ENCODE peak calls at places on chromosomes 1 and 21, in nine cellular contexts. G, A, W, S, I, C, Z, V and U are unnamed samples.

GRCh38 chr1:234768171-234768568 is 158.2 kb upstream of the IRF2BP2 start:
- DNase-seq in G (no peak), A (no peak), W (peak; percentile 38), S (no peak), I (no peak), C (no peak), Z (no peak), V (no peak), U (no peak)

GRCh38 chr1:94554611-94555010 is 13.1 kb upstream of the F3 start:
- DNase-seq in G (no peak), A (no peak), W (no peak), S (no peak), I (peak; percentile 32), C (no peak), Z (no peak), V (no peak), U (no peak)

GRCh38 chr1:214902636-214903320 is 179.8 kb upstream of the KCNK2 start:
- DNase-seq in G (peak; percentile 6), A (no peak), W (no peak), S (no peak), I (no peak), C (peak; percentile 96), Z (peak; percentile 86), V (no peak), U (no peak)

GRCh38 chr1:30737357-30738039 is 14.1 kb upstream of the MATN1 start:
- DNase-seq in G (no peak), A (no peak), W (no peak), S (no peak), I (no peak), C (no peak), Z (no peak), V (no peak), U (no peak)

GRCh38 chr1:236685917-236686814 is at the start of gene ACTN2:
- DNase-seq in G (no peak), A (peak; percentile 85), W (peak; percentile 86), S (peak; percentile 94), I (peak; percentile 85), C (no peak), Z (peak; percentile 46), V (no peak), U (no peak)

GRCh38 chr1:200234938-200235337 is 174.9 kb downstream of the ZNF281 start:
- DNase-seq in G (no peak), A (no peak), W (no peak), S (no peak), I (no peak), C (peak; percentile 81), Z (no peak), V (no peak), U (no peak)

GRCh38 chr1:53548031-53548491 is 88.9 kb downstream of the DMRTB1 start:
- DNase-seq in G (no peak), A (no peak), W (no peak), S (peak; percentile 10), I (no peak), C (no peak), Z (no peak), V (no peak), U (no peak)

GRCh38 chr1:17496419-17496818 is 43.1 kb upstream of the ARHGEF10L start:
- DNase-seq in G (no peak), A (no peak), W (no peak), S (no peak), I (no peak), C (no peak), Z (no peak), V (no peak), U (no peak)

GRCh38 chr1:62180649-62181048 is 14.0 kb upstream of the L1TD1 start:
- DNase-seq in G (no peak), A (peak; percentile 72), W (peak; percentile 23), S (no peak), I (no peak), C (peak; percentile 83), Z (no peak), V (no peak), U (no peak)

GRCh38 chr1:37476460-37477197 is 2.2 kb downstream of the ZC3H12A start:
- DNase-seq in G (no peak), A (no peak), W (peak; percentile 89), S (no peak), I (no peak), C (peak; percentile 85), Z (peak; percentile 93), V (no peak), U (no peak)

GRCh38 chr1:209583408-209583807 is at the start of gene CAMK1G:
- DNase-seq in G (no peak), A (peak; percentile 74), W (peak; percentile 60), S (peak; percentile 57), I (peak; percentile 88), C (peak; percentile 56), Z (peak; percentile 78), V (no peak), U (no peak)

GRCh38 chr1:29686012-29686930 is 449.9 kb downstream of the PTPRU start:
- DNase-seq in G (no peak), A (no peak), W (no peak), S (peak; percentile 63), I (no peak), C (peak; percentile 32), Z (peak; percentile 57), V (no peak), U (no peak)

GRCh38 chr1:27379564-27380132 is 3.5 kb downstream of the CD164L2 start:
- DNase-seq in G (no peak), A (no peak), W (no peak), S (no peak), I (no peak), C (no peak), Z (no peak), V (no peak), U (no peak)

GRCh38 chr1:98355656-98356384 is 305.7 kb upstream of the SNX7 start:
- DNase-seq in G (no peak), A (no peak), W (peak; percentile 5), S (no peak), I (no peak), C (peak; percentile 74), Z (peak; percentile 5), V (no peak), U (no peak)

GRCh38 chr1:201172999-201173610 is 17.5 kb upstream of the IGFN1 start:
- DNase-seq in G (no peak), A (no peak), W (peak; percentile 47), S (no peak), I (no peak), C (peak; percentile 58), Z (peak; percentile 57), V (no peak), U (no peak)

GRCh38 chr21:14453339-14453738 is 70.4 kb upstream of the HSPA13 start:
- DNase-seq in G (no peak), A (no peak), W (peak; percentile 6), S (no peak), I (no peak), C (no peak), Z (no peak), V (peak; percentile 85), U (no peak)

GRCh38 chr1:8317647-8318360 is at the start of gene SLC45A1:
- DNase-seq in G (peak; percentile 29), A (peak; percentile 86), W (peak; percentile 78), S (peak; percentile 97), I (peak; percentile 88), C (peak; percentile 70), Z (peak; percentile 89), V (no peak), U (peak; percentile 53)

GRCh38 chr1:212007896-212008295 is 27.5 kb downstream of the INTS7 start:
- DNase-seq in G (no peak), A (no peak), W (no peak), S (no peak), I (no peak), C (no peak), Z (no peak), V (no peak), U (no peak)

GRCh38 chr21:45590726-45591618 is 48.7 kb upstream of the SLC19A1 start:
- DNase-seq in G (no peak), A (peak; percentile 54), W (no peak), S (no peak), I (no peak), C (peak; percentile 19), Z (peak; percentile 49), V (no peak), U (peak; percentile 10)

GRCh38 chr1:103341377-103341880 is 184.1 kb upstream of the RNPC3 start:
- DNase-seq in G (no peak), A (no peak), W (no peak), S (no peak), I (no peak), C (no peak), Z (no peak), V (no peak), U (no peak)

GRCh38 chr1:29105822-29106221 is 17.9 kb downstream of the TMEM200B start:
- DNase-seq in G (no peak), A (no peak), W (no peak), S (no peak), I (no peak), C (peak; percentile 60), Z (no peak), V (no peak), U (no peak)

GRCh38 chr1:109247401-109248365 is 1.7 kb upstream of the CELSR2 start:
- DNase-seq in G (no peak), A (no peak), W (no peak), S (peak; percentile 5), I (no peak), C (no peak), Z (no peak), V (no peak), U (no peak)
- H3K4me2 ChIP-seq in G (no peak overlapping the region), A (no peak overlapping the region), W (no peak overlapping the region), S (no peak overlapping the region), I (no peak overlapping the region), C (no peak overlapping the region), Z (no peak overlapping the region), V (no peak overlapping the region), U (no peak overlapping the region)

GRCh38 chr1:63858153-63858552 is 84.3 kb downstream of the ROR1 start:
- DNase-seq in G (no peak), A (peak; percentile 45), W (no peak), S (no peak), I (no peak), C (no peak), Z (no peak), V (no peak), U (no peak)
- H3K4me1 ChIP-seq in G (no peaks in the 10 kb centered on the region), A (peaks cover 35% of the 10 kb centered on the region), W (no peaks in the 10 kb centered on the region), S (peaks cover 15% of the 10 kb centered on the region), I (peaks cover 49% of the 10 kb centered on the region), C (peaks cover 2% of the 10 kb centered on the region), Z (no peaks in the 10 kb centered on the region), V (no peaks in the 10 kb centered on the region), U (no peaks in the 10 kb centered on the region)

GRCh38 chr1:146032613-146033219 is 11.2 kb upstream of the HJV start:
- DNase-seq in G (peak; percentile 48), A (peak; percentile 58), W (peak; percentile 58), S (peak; percentile 47), I (peak; percentile 48), C (peak; percentile 81), Z (peak; percentile 70), V (peak; percentile 78), U (peak; percentile 82)
- TF ChIP-seq EZH2phosphoT487 in G (no peak), A (no peak), W (no peak), S (no peak), I (no peak), C (no peak), Z (no peak), V (no peak), U (no peak)

DNA sequence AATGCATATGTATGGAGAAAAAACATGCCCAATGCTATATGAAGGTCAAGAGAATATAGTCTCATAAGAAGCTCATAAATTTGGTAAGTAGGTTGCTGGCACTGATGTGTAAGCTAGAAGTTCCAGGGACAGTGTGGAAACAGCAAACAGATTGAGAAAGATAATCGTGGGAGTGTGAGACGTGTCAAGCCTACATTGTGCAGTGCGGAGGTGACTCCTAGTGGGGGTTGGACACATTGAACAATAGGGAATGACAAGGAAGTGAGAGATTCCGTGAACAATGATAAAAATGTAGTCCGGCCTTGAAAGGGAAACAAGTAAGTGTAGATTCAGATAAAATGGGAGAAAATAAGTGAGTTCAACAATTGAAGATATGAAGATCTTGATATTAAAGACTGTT is 788.4 kb upstream of the PRMT6 start:
- DNase-seq in G (no peak), A (peak; percentile 27), W (peak; percentile 37), S (no peak), I (peak; percentile 9), C (peak; percentile 71), Z (peak; percentile 29), V (no peak), U (no peak)
- H3K4me2 ChIP-seq in G (no peak overlapping the region), A (no peak overlapping the region), W (no peak overlapping the region), S (no peak overlapping the region), I (no peak overlapping the region), C (no peak overlapping the region), Z (no peak overlapping the region), V (no peak overlapping the region), U (no peak overlapping the region)